ENCODE peak calls at places on chromosome 14, in six cellular contexts. One of them, this sample, is unnamed.

GRCh38 chr14:55731247-55731872 is 151.4 kb downstream of the KTN1 start:
- DNase-seq in WTC11: no peak
- DNase-seq in OCI-M1: no peak
- DNase-seq in progenitor cell of endocrine pancreas: no peak
- DNase-seq in Kasumi-1: no peak
- DNase-seq in activated T-helper 9 cell treated with anti-CD3 and anti-CD28 coated beads, Interleukin-2, amount 50 U/mL, for 16 hours: no peak
- DNase-seq in this sample: no peak

GRCh38 chr14:93716410-93717221 is 71.7 kb downstream of the PRIMA1 start:
- DNase-seq in progenitor cell of endocrine pancreas: no peak
- DNase-seq in WTC11: no peak
- DNase-seq in activated T-helper 9 cell treated with anti-CD3 and anti-CD28 coated beads, Interleukin-2, amount 50 U/mL, for 16 hours: no peak
- DNase-seq in OCI-M1: no peak
- DNase-seq in Kasumi-1: no peak
- DNase-seq in this sample: no peak

GRCh38 chr14:21347201-21347600 is 36.6 kb downstream of the SUPT16H start:
- DNase-seq in Kasumi-1: no peak
- DNase-seq in WTC11: no peak
- DNase-seq in OCI-M1: no peak
- DNase-seq in progenitor cell of endocrine pancreas: no peak
- DNase-seq in activated T-helper 9 cell treated with anti-CD3 and anti-CD28 coated beads, Interleukin-2, amount 50 U/mL, for 16 hours: no peak
- DNase-seq in this sample: no peak

GRCh38 chr14:33940561-33941011 is 10.3 kb downstream of the EGLN3 start:
- DNase-seq in OCI-M1: no peak
- DNase-seq in activated T-helper 9 cell treated with anti-CD3 and anti-CD28 coated beads, Interleukin-2, amount 50 U/mL, for 16 hours: no peak
- DNase-seq in progenitor cell of endocrine pancreas: no peak
- DNase-seq in WTC11: no peak
- DNase-seq in Kasumi-1: no peak
- DNase-seq in this sample: no peak

GRCh38 chr14:71198681-71199080 is 291.4 kb downstream of the PCNX1 start:
- DNase-seq in activated T-helper 9 cell treated with anti-CD3 and anti-CD28 coated beads, Interleukin-2, amount 50 U/mL, for 16 hours: no peak
- DNase-seq in WTC11: no peak
- DNase-seq in Kasumi-1: no peak
- DNase-seq in OCI-M1: no peak
- DNase-seq in progenitor cell of endocrine pancreas: no peak
- DNase-seq in this sample: no peak

GRCh38 chr14:38578278-38578681 is 322.4 kb upstream of the CLEC14A start:
- DNase-seq in OCI-M1: no peak
- DNase-seq in Kasumi-1: no peak
- DNase-seq in progenitor cell of endocrine pancreas: no peak
- DNase-seq in WTC11: peak
- DNase-seq in activated T-helper 9 cell treated with anti-CD3 and anti-CD28 coated beads, Interleukin-2, amount 50 U/mL, for 16 hours: no peak
- DNase-seq in this sample: no peak

GRCh38 chr14:104048758-104049496 is 36.6 kb upstream of the ASPG start:
- DNase-seq in progenitor cell of endocrine pancreas: no peak
- DNase-seq in Kasumi-1: no peak
- DNase-seq in activated T-helper 9 cell treated with anti-CD3 and anti-CD28 coated beads, Interleukin-2, amount 50 U/mL, for 16 hours: no peak
- DNase-seq in OCI-M1: no peak
- DNase-seq in WTC11: no peak
- DNase-seq in this sample: no peak

GRCh38 chr14:69152181-69152943 is 557 bp downstream of the DCAF5 start:
- DNase-seq in WTC11: peak
- DNase-seq in Kasumi-1: peak
- DNase-seq in progenitor cell of endocrine pancreas: no peak
- DNase-seq in activated T-helper 9 cell treated with anti-CD3 and anti-CD28 coated beads, Interleukin-2, amount 50 U/mL, for 16 hours: peak
- DNase-seq in OCI-M1: peak
- DNase-seq in this sample: peak

GRCh38 chr14:64720190-64720589 is 16.0 kb downstream of the PLEKHG3 start:
- DNase-seq in Kasumi-1: no peak
- DNase-seq in WTC11: peak
- DNase-seq in OCI-M1: no peak
- DNase-seq in progenitor cell of endocrine pancreas: no peak
- DNase-seq in activated T-helper 9 cell treated with anti-CD3 and anti-CD28 coated beads, Interleukin-2, amount 50 U/mL, for 16 hours: no peak
- DNase-seq in this sample: no peak

GRCh38 chr14:31962920-31963319 is 114.2 kb upstream of the ARHGAP5 start:
- DNase-seq in WTC11: no peak
- DNase-seq in progenitor cell of endocrine pancreas: no peak
- DNase-seq in activated T-helper 9 cell treated with anti-CD3 and anti-CD28 coated beads, Interleukin-2, amount 50 U/mL, for 16 hours: no peak
- DNase-seq in OCI-M1: no peak
- DNase-seq in Kasumi-1: no peak
- DNase-seq in this sample: no peak

GRCh38 chr14:99176156-99176945 is 95.6 kb downstream of the BCL11B start:
- DNase-seq in OCI-M1: no peak
- DNase-seq in activated T-helper 9 cell treated with anti-CD3 and anti-CD28 coated beads, Interleukin-2, amount 50 U/mL, for 16 hours: no peak
- DNase-seq in Kasumi-1: no peak
- DNase-seq in WTC11: no peak
- DNase-seq in progenitor cell of endocrine pancreas: no peak
- DNase-seq in this sample: peak

GRCh38 chr14:21075719-21076437 is 5.8 kb downstream of the ARHGEF40 start:
- DNase-seq in OCI-M1: no peak
- DNase-seq in Kasumi-1: no peak
- DNase-seq in activated T-helper 9 cell treated with anti-CD3 and anti-CD28 coated beads, Interleukin-2, amount 50 U/mL, for 16 hours: no peak
- DNase-seq in progenitor cell of endocrine pancreas: no peak
- DNase-seq in WTC11: no peak
- DNase-seq in this sample: no peak

GRCh38 chr14:101400815-101401214 is 160.5 kb upstream of the DIO3 start:
- DNase-seq in Kasumi-1: no peak
- DNase-seq in OCI-M1: no peak
- DNase-seq in WTC11: no peak
- DNase-seq in activated T-helper 9 cell treated with anti-CD3 and anti-CD28 coated beads, Interleukin-2, amount 50 U/mL, for 16 hours: no peak
- DNase-seq in progenitor cell of endocrine pancreas: no peak
- DNase-seq in this sample: no peak

GRCh38 chr14:95664046-95664445 is 22.2 kb upstream of the TCL1B start:
- DNase-seq in progenitor cell of endocrine pancreas: no peak
- DNase-seq in OCI-M1: no peak
- DNase-seq in WTC11: no peak
- DNase-seq in Kasumi-1: no peak
- DNase-seq in activated T-helper 9 cell treated with anti-CD3 and anti-CD28 coated beads, Interleukin-2, amount 50 U/mL, for 16 hours: no peak
- DNase-seq in this sample: no peak

GRCh38 chr14:23034498-23035302 is at the start of gene PSMB5:
- DNase-seq in Kasumi-1: no peak
- DNase-seq in activated T-helper 9 cell treated with anti-CD3 and anti-CD28 coated beads, Interleukin-2, amount 50 U/mL, for 16 hours: peak
- DNase-seq in WTC11: peak
- DNase-seq in OCI-M1: no peak
- DNase-seq in progenitor cell of endocrine pancreas: peak
- DNase-seq in this sample: peak

GRCh38 chr14:105917933-105918436 is 391.6 kb downstream of the TMEM121 start:
- DNase-seq in activated T-helper 9 cell treated with anti-CD3 and anti-CD28 coated beads, Interleukin-2, amount 50 U/mL, for 16 hours: no peak
- DNase-seq in OCI-M1: no peak
- DNase-seq in Kasumi-1: no peak
- DNase-seq in WTC11: no peak
- DNase-seq in progenitor cell of endocrine pancreas: no peak
- DNase-seq in this sample: no peak